ENCODE peak calls at places on chromosomes 1 and 21, in seven cellular contexts. One of them, this sample, is unnamed.

GRCh38 chr1:72564749-72565148 is 282.4 kb upstream of the NEGR1 start:
- DNase-seq in globus pallidus: no peak
- DNase-seq in activated CD4-positive, alpha-beta T cell treated with anti-CD3 and anti-CD28 coated beads, Interleukin-2, amount 50 U/mL, for 4 hours: no peak
- DNase-seq in stimulated activated CD4-positive, alpha-beta T cell treated with anti-CD3 and anti-CD28 coated beads, Interleukin-1b, Interleukin-23, amount 100 ng/mL, for 24 hours: no peak
- DNase-seq in uterus: no peak
- DNase-seq in AG04450: no peak
- DNase-seq in effector CD4-positive, alpha-beta T cell: no peak
- DNase-seq in this sample: no peak

GRCh38 chr1:19661721-19662228 is 2.9 kb upstream of the HTR6 start:
- DNase-seq in AG04450: no peak
- DNase-seq in activated CD4-positive, alpha-beta T cell treated with anti-CD3 and anti-CD28 coated beads, Interleukin-2, amount 50 U/mL, for 4 hours: no peak
- DNase-seq in effector CD4-positive, alpha-beta T cell: peak; percentile 51
- DNase-seq in globus pallidus: peak; percentile 22
- DNase-seq in uterus: no peak
- DNase-seq in stimulated activated CD4-positive, alpha-beta T cell treated with anti-CD3 and anti-CD28 coated beads, Interleukin-1b, Interleukin-23, amount 100 ng/mL, for 24 hours: no peak
- DNase-seq in this sample: no peak

GRCh38 chr1:110594466-110595076 is 11.6 kb downstream of the KCNA2 start:
- DNase-seq in effector CD4-positive, alpha-beta T cell: no peak
- DNase-seq in uterus: no peak
- DNase-seq in activated CD4-positive, alpha-beta T cell treated with anti-CD3 and anti-CD28 coated beads, Interleukin-2, amount 50 U/mL, for 4 hours: no peak
- DNase-seq in stimulated activated CD4-positive, alpha-beta T cell treated with anti-CD3 and anti-CD28 coated beads, Interleukin-1b, Interleukin-23, amount 100 ng/mL, for 24 hours: no peak
- DNase-seq in globus pallidus: peak; percentile 65
- DNase-seq in AG04450: no peak
- DNase-seq in this sample: no peak

GRCh38 chr1:243963566-243963965 is 87.5 kb upstream of the ZBTB18 start:
- DNase-seq in globus pallidus: no peak
- DNase-seq in effector CD4-positive, alpha-beta T cell: no peak
- DNase-seq in activated CD4-positive, alpha-beta T cell treated with anti-CD3 and anti-CD28 coated beads, Interleukin-2, amount 50 U/mL, for 4 hours: no peak
- DNase-seq in AG04450: no peak
- DNase-seq in uterus: no peak
- DNase-seq in stimulated activated CD4-positive, alpha-beta T cell treated with anti-CD3 and anti-CD28 coated beads, Interleukin-1b, Interleukin-23, amount 100 ng/mL, for 24 hours: no peak
- DNase-seq in this sample: no peak

GRCh38 chr1:193543259-193543658 is 356.8 kb upstream of the B3GALT2 start:
- DNase-seq in effector CD4-positive, alpha-beta T cell: no peak
- DNase-seq in activated CD4-positive, alpha-beta T cell treated with anti-CD3 and anti-CD28 coated beads, Interleukin-2, amount 50 U/mL, for 4 hours: no peak
- DNase-seq in stimulated activated CD4-positive, alpha-beta T cell treated with anti-CD3 and anti-CD28 coated beads, Interleukin-1b, Interleukin-23, amount 100 ng/mL, for 24 hours: no peak
- DNase-seq in uterus: no peak
- DNase-seq in globus pallidus: no peak
- DNase-seq in AG04450: no peak
- DNase-seq in this sample: no peak

GRCh38 chr1:3113047-3113740 is 44.2 kb downstream of the PRDM16 start:
- DNase-seq in stimulated activated CD4-positive, alpha-beta T cell treated with anti-CD3 and anti-CD28 coated beads, Interleukin-1b, Interleukin-23, amount 100 ng/mL, for 24 hours: no peak
- DNase-seq in AG04450: no peak
- DNase-seq in effector CD4-positive, alpha-beta T cell: no peak
- DNase-seq in uterus: no peak
- DNase-seq in globus pallidus: no peak
- DNase-seq in activated CD4-positive, alpha-beta T cell treated with anti-CD3 and anti-CD28 coated beads, Interleukin-2, amount 50 U/mL, for 4 hours: no peak
- DNase-seq in this sample: no peak

GRCh38 chr1:1085171-1085841 is 11.2 kb upstream of the RNF223 start:
- DNase-seq in AG04450: no peak
- DNase-seq in effector CD4-positive, alpha-beta T cell: no peak
- DNase-seq in activated CD4-positive, alpha-beta T cell treated with anti-CD3 and anti-CD28 coated beads, Interleukin-2, amount 50 U/mL, for 4 hours: no peak
- DNase-seq in uterus: peak; percentile 13
- DNase-seq in stimulated activated CD4-positive, alpha-beta T cell treated with anti-CD3 and anti-CD28 coated beads, Interleukin-1b, Interleukin-23, amount 100 ng/mL, for 24 hours: no peak
- DNase-seq in globus pallidus: no peak
- DNase-seq in this sample: no peak

GRCh38 chr1:62778208-62778607 is 5.7 kb upstream of the ATG4C start:
- DNase-seq in activated CD4-positive, alpha-beta T cell treated with anti-CD3 and anti-CD28 coated beads, Interleukin-2, amount 50 U/mL, for 4 hours: no peak
- DNase-seq in AG04450: no peak
- DNase-seq in stimulated activated CD4-positive, alpha-beta T cell treated with anti-CD3 and anti-CD28 coated beads, Interleukin-1b, Interleukin-23, amount 100 ng/mL, for 24 hours: no peak
- DNase-seq in globus pallidus: no peak
- DNase-seq in effector CD4-positive, alpha-beta T cell: no peak
- DNase-seq in uterus: no peak
- DNase-seq in this sample: no peak

GRCh38 chr1:101298663-101299062 is 61.8 kb downstream of the S1PR1 start:
- DNase-seq in AG04450: no peak
- DNase-seq in stimulated activated CD4-positive, alpha-beta T cell treated with anti-CD3 and anti-CD28 coated beads, Interleukin-1b, Interleukin-23, amount 100 ng/mL, for 24 hours: no peak
- DNase-seq in activated CD4-positive, alpha-beta T cell treated with anti-CD3 and anti-CD28 coated beads, Interleukin-2, amount 50 U/mL, for 4 hours: no peak
- DNase-seq in uterus: no peak
- DNase-seq in effector CD4-positive, alpha-beta T cell: no peak
- DNase-seq in globus pallidus: no peak
- DNase-seq in this sample: no peak

GRCh38 chr1:215004121-215004837 is 78.3 kb upstream of the KCNK2 start:
- DNase-seq in uterus: no peak
- DNase-seq in stimulated activated CD4-positive, alpha-beta T cell treated with anti-CD3 and anti-CD28 coated beads, Interleukin-1b, Interleukin-23, amount 100 ng/mL, for 24 hours: no peak
- DNase-seq in activated CD4-positive, alpha-beta T cell treated with anti-CD3 and anti-CD28 coated beads, Interleukin-2, amount 50 U/mL, for 4 hours: no peak
- DNase-seq in effector CD4-positive, alpha-beta T cell: no peak
- DNase-seq in globus pallidus: no peak
- DNase-seq in AG04450: no peak
- DNase-seq in this sample: no peak

GRCh38 chr1:236350308-236350707 is 43.8 kb upstream of the EDARADD start:
- DNase-seq in uterus: no peak
- DNase-seq in effector CD4-positive, alpha-beta T cell: no peak
- DNase-seq in activated CD4-positive, alpha-beta T cell treated with anti-CD3 and anti-CD28 coated beads, Interleukin-2, amount 50 U/mL, for 4 hours: no peak
- DNase-seq in stimulated activated CD4-positive, alpha-beta T cell treated with anti-CD3 and anti-CD28 coated beads, Interleukin-1b, Interleukin-23, amount 100 ng/mL, for 24 hours: no peak
- DNase-seq in AG04450: no peak
- DNase-seq in globus pallidus: no peak
- DNase-seq in this sample: no peak

GRCh38 chr1:155124503-155125463 is 2.9 kb upstream of the EFNA1 start:
- DNase-seq in stimulated activated CD4-positive, alpha-beta T cell treated with anti-CD3 and anti-CD28 coated beads, Interleukin-1b, Interleukin-23, amount 100 ng/mL, for 24 hours: no peak
- DNase-seq in AG04450: no peak
- DNase-seq in globus pallidus: no peak
- DNase-seq in activated CD4-positive, alpha-beta T cell treated with anti-CD3 and anti-CD28 coated beads, Interleukin-2, amount 50 U/mL, for 4 hours: no peak
- DNase-seq in uterus: no peak
- DNase-seq in effector CD4-positive, alpha-beta T cell: no peak
- DNase-seq in this sample: peak; percentile 92

GRCh38 chr1:84271452-84272273 is 29.8 kb upstream of the SAMD13 start:
- DNase-seq in effector CD4-positive, alpha-beta T cell: no peak
- DNase-seq in activated CD4-positive, alpha-beta T cell treated with anti-CD3 and anti-CD28 coated beads, Interleukin-2, amount 50 U/mL, for 4 hours: no peak
- DNase-seq in stimulated activated CD4-positive, alpha-beta T cell treated with anti-CD3 and anti-CD28 coated beads, Interleukin-1b, Interleukin-23, amount 100 ng/mL, for 24 hours: no peak
- DNase-seq in globus pallidus: no peak
- DNase-seq in uterus: no peak
- DNase-seq in AG04450: no peak
- DNase-seq in this sample: no peak

GRCh38 chr21:41943468-41944250 is 10.2 kb downstream of the C2CD2 start:
- DNase-seq in stimulated activated CD4-positive, alpha-beta T cell treated with anti-CD3 and anti-CD28 coated beads, Interleukin-1b, Interleukin-23, amount 100 ng/mL, for 24 hours: no peak
- DNase-seq in uterus: no peak
- DNase-seq in effector CD4-positive, alpha-beta T cell: no peak
- DNase-seq in globus pallidus: peak; percentile 77
- DNase-seq in activated CD4-positive, alpha-beta T cell treated with anti-CD3 and anti-CD28 coated beads, Interleukin-2, amount 50 U/mL, for 4 hours: no peak
- DNase-seq in AG04450: no peak
- DNase-seq in this sample: no peak

GRCh38 chr1:44154665-44155064 is 13.2 kb upstream of the KLF18 start:
- DNase-seq in uterus: no peak
- DNase-seq in globus pallidus: no peak
- DNase-seq in AG04450: no peak
- DNase-seq in stimulated activated CD4-positive, alpha-beta T cell treated with anti-CD3 and anti-CD28 coated beads, Interleukin-1b, Interleukin-23, amount 100 ng/mL, for 24 hours: no peak
- DNase-seq in activated CD4-positive, alpha-beta T cell treated with anti-CD3 and anti-CD28 coated beads, Interleukin-2, amount 50 U/mL, for 4 hours: no peak
- DNase-seq in effector CD4-positive, alpha-beta T cell: no peak
- DNase-seq in this sample: no peak

GRCh38 chr21:28832013-28832714 is 160.5 kb downstream of the LTN1 start:
- DNase-seq in AG04450: no peak
- DNase-seq in effector CD4-positive, alpha-beta T cell: peak; percentile 8
- DNase-seq in stimulated activated CD4-positive, alpha-beta T cell treated with anti-CD3 and anti-CD28 coated beads, Interleukin-1b, Interleukin-23, amount 100 ng/mL, for 24 hours: no peak
- DNase-seq in activated CD4-positive, alpha-beta T cell treated with anti-CD3 and anti-CD28 coated beads, Interleukin-2, amount 50 U/mL, for 4 hours: no peak
- DNase-seq in uterus: no peak
- DNase-seq in globus pallidus: no peak
- DNase-seq in this sample: no peak

GRCh38 chr1:21541835-21542234 is 32.6 kb downstream of the ALPL start:
- DNase-seq in effector CD4-positive, alpha-beta T cell: no peak
- DNase-seq in globus pallidus: no peak
- DNase-seq in AG04450: peak; percentile 20
- DNase-seq in activated CD4-positive, alpha-beta T cell treated with anti-CD3 and anti-CD28 coated beads, Interleukin-2, amount 50 U/mL, for 4 hours: no peak
- DNase-seq in uterus: no peak
- DNase-seq in stimulated activated CD4-positive, alpha-beta T cell treated with anti-CD3 and anti-CD28 coated beads, Interleukin-1b, Interleukin-23, amount 100 ng/mL, for 24 hours: no peak
- DNase-seq in this sample: no peak

GRCh38 chr21:37871121-37871862 is 45.0 kb downstream of the KCNJ6 start:
- DNase-seq in uterus: no peak
- DNase-seq in stimulated activated CD4-positive, alpha-beta T cell treated with anti-CD3 and anti-CD28 coated beads, Interleukin-1b, Interleukin-23, amount 100 ng/mL, for 24 hours: no peak
- DNase-seq in AG04450: peak; percentile 74
- DNase-seq in globus pallidus: no peak
- DNase-seq in effector CD4-positive, alpha-beta T cell: no peak
- DNase-seq in activated CD4-positive, alpha-beta T cell treated with anti-CD3 and anti-CD28 coated beads, Interleukin-2, amount 50 U/mL, for 4 hours: no peak
- DNase-seq in this sample: no peak

GRCh38 chr1:110348771-110349170 is 9.6 kb downstream of the RBM15 start:
- DNase-seq in effector CD4-positive, alpha-beta T cell: no peak
- DNase-seq in stimulated activated CD4-positive, alpha-beta T cell treated with anti-CD3 and anti-CD28 coated beads, Interleukin-1b, Interleukin-23, amount 100 ng/mL, for 24 hours: no peak
- DNase-seq in uterus: no peak
- DNase-seq in activated CD4-positive, alpha-beta T cell treated with anti-CD3 and anti-CD28 coated beads, Interleukin-2, amount 50 U/mL, for 4 hours: no peak
- DNase-seq in globus pallidus: no peak
- DNase-seq in AG04450: no peak
- DNase-seq in this sample: no peak

GRCh38 chr1:75423616-75424015 is 187.3 kb downstream of the SLC44A5 start:
- DNase-seq in activated CD4-positive, alpha-beta T cell treated with anti-CD3 and anti-CD28 coated beads, Interleukin-2, amount 50 U/mL, for 4 hours: no peak
- DNase-seq in AG04450: no peak
- DNase-seq in stimulated activated CD4-positive, alpha-beta T cell treated with anti-CD3 and anti-CD28 coated beads, Interleukin-1b, Interleukin-23, amount 100 ng/mL, for 24 hours: no peak
- DNase-seq in effector CD4-positive, alpha-beta T cell: no peak
- DNase-seq in globus pallidus: no peak
- DNase-seq in uterus: no peak
- DNase-seq in this sample: no peak

GRCh38 chr1:172779501-172779900 is 120.6 kb downstream of the FASLG start:
- DNase-seq in activated CD4-positive, alpha-beta T cell treated with anti-CD3 and anti-CD28 coated beads, Interleukin-2, amount 50 U/mL, for 4 hours: no peak
- DNase-seq in stimulated activated CD4-positive, alpha-beta T cell treated with anti-CD3 and anti-CD28 coated beads, Interleukin-1b, Interleukin-23, amount 100 ng/mL, for 24 hours: no peak
- DNase-seq in uterus: no peak
- DNase-seq in effector CD4-positive, alpha-beta T cell: no peak
- DNase-seq in AG04450: no peak
- DNase-seq in globus pallidus: no peak
- DNase-seq in this sample: no peak

GRCh38 chr1:205298191-205298994 is 23.2 kb downstream of the NUAK2 start:
- DNase-seq in AG04450: peak; percentile 96
- DNase-seq in activated CD4-positive, alpha-beta T cell treated with anti-CD3 and anti-CD28 coated beads, Interleukin-2, amount 50 U/mL, for 4 hours: no peak
- DNase-seq in stimulated activated CD4-positive, alpha-beta T cell treated with anti-CD3 and anti-CD28 coated beads, Interleukin-1b, Interleukin-23, amount 100 ng/mL, for 24 hours: no peak
- DNase-seq in effector CD4-positive, alpha-beta T cell: no peak
- DNase-seq in uterus: no peak
- DNase-seq in globus pallidus: no peak
- DNase-seq in this sample: no peak

GRCh38 chr1:216140650-216141547 is 282.3 kb downstream of the USH2A start:
- DNase-seq in stimulated activated CD4-positive, alpha-beta T cell treated with anti-CD3 and anti-CD28 coated beads, Interleukin-1b, Interleukin-23, amount 100 ng/mL, for 24 hours: no peak
- DNase-seq in effector CD4-positive, alpha-beta T cell: no peak
- DNase-seq in globus pallidus: no peak
- DNase-seq in uterus: no peak
- DNase-seq in AG04450: no peak
- DNase-seq in activated CD4-positive, alpha-beta T cell treated with anti-CD3 and anti-CD28 coated beads, Interleukin-2, amount 50 U/mL, for 4 hours: no peak
- DNase-seq in this sample: no peak

GRCh38 chr1:31431351-31431750 is 18.3 kb downstream of the SERINC2 start:
- DNase-seq in uterus: no peak
- DNase-seq in activated CD4-positive, alpha-beta T cell treated with anti-CD3 and anti-CD28 coated beads, Interleukin-2, amount 50 U/mL, for 4 hours: no peak
- DNase-seq in AG04450: no peak
- DNase-seq in stimulated activated CD4-positive, alpha-beta T cell treated with anti-CD3 and anti-CD28 coated beads, Interleukin-1b, Interleukin-23, amount 100 ng/mL, for 24 hours: no peak
- DNase-seq in effector CD4-positive, alpha-beta T cell: no peak
- DNase-seq in globus pallidus: no peak
- DNase-seq in this sample: no peak

GRCh38 chr1:37323486-37324377 is 150.6 kb upstream of the ZC3H12A start:
- DNase-seq in AG04450: no peak
- DNase-seq in effector CD4-positive, alpha-beta T cell: no peak
- DNase-seq in activated CD4-positive, alpha-beta T cell treated with anti-CD3 and anti-CD28 coated beads, Interleukin-2, amount 50 U/mL, for 4 hours: no peak
- DNase-seq in stimulated activated CD4-positive, alpha-beta T cell treated with anti-CD3 and anti-CD28 coated beads, Interleukin-1b, Interleukin-23, amount 100 ng/mL, for 24 hours: peak; percentile 14
- DNase-seq in globus pallidus: no peak
- DNase-seq in uterus: no peak
- DNase-seq in this sample: no peak

GRCh38 chr1:18217398-18218043 is 109.9 kb downstream of the IGSF21 start:
- DNase-seq in uterus: no peak
- DNase-seq in effector CD4-positive, alpha-beta T cell: no peak
- DNase-seq in AG04450: no peak
- DNase-seq in activated CD4-positive, alpha-beta T cell treated with anti-CD3 and anti-CD28 coated beads, Interleukin-2, amount 50 U/mL, for 4 hours: no peak
- DNase-seq in stimulated activated CD4-positive, alpha-beta T cell treated with anti-CD3 and anti-CD28 coated beads, Interleukin-1b, Interleukin-23, amount 100 ng/mL, for 24 hours: no peak
- DNase-seq in globus pallidus: peak; percentile 23
- DNase-seq in this sample: no peak

GRCh38 chr1:153565529-153566374 is at the start of gene S100A2:
- DNase-seq in globus pallidus: no peak
- DNase-seq in AG04450: peak; percentile 83
- DNase-seq in effector CD4-positive, alpha-beta T cell: no peak
- DNase-seq in stimulated activated CD4-positive, alpha-beta T cell treated with anti-CD3 and anti-CD28 coated beads, Interleukin-1b, Interleukin-23, amount 100 ng/mL, for 24 hours: peak; percentile 54
- DNase-seq in activated CD4-positive, alpha-beta T cell treated with anti-CD3 and anti-CD28 coated beads, Interleukin-2, amount 50 U/mL, for 4 hours: peak; percentile 41
- DNase-seq in uterus: peak; percentile 77
- DNase-seq in this sample: no peak

GRCh38 chr1:114671011-114671938 is 1.4 kb upstream of the DENND2C start:
- DNase-seq in AG04450: no peak
- DNase-seq in stimulated activated CD4-positive, alpha-beta T cell treated with anti-CD3 and anti-CD28 coated beads, Interleukin-1b, Interleukin-23, amount 100 ng/mL, for 24 hours: no peak
- DNase-seq in globus pallidus: no peak
- DNase-seq in effector CD4-positive, alpha-beta T cell: no peak
- DNase-seq in uterus: no peak
- DNase-seq in activated CD4-positive, alpha-beta T cell treated with anti-CD3 and anti-CD28 coated beads, Interleukin-2, amount 50 U/mL, for 4 hours: no peak
- DNase-seq in this sample: no peak

GRCh38 chr1:165841582-165842362 is 14.4 kb downstream of the UCK2 start:
- DNase-seq in uterus: no peak
- DNase-seq in globus pallidus: no peak
- DNase-seq in activated CD4-positive, alpha-beta T cell treated with anti-CD3 and anti-CD28 coated beads, Interleukin-2, amount 50 U/mL, for 4 hours: no peak
- DNase-seq in AG04450: no peak
- DNase-seq in stimulated activated CD4-positive, alpha-beta T cell treated with anti-CD3 and anti-CD28 coated beads, Interleukin-1b, Interleukin-23, amount 100 ng/mL, for 24 hours: no peak
- DNase-seq in effector CD4-positive, alpha-beta T cell: no peak
- DNase-seq in this sample: no peak

GRCh38 chr1:93346472-93346991 is 825 bp downstream of the DR1 start:
- DNase-seq in stimulated activated CD4-positive, alpha-beta T cell treated with anti-CD3 and anti-CD28 coated beads, Interleukin-1b, Interleukin-23, amount 100 ng/mL, for 24 hours: peak; percentile 6
- DNase-seq in AG04450: no peak
- DNase-seq in globus pallidus: peak; percentile 27
- DNase-seq in activated CD4-positive, alpha-beta T cell treated with anti-CD3 and anti-CD28 coated beads, Interleukin-2, amount 50 U/mL, for 4 hours: peak; percentile 13
- DNase-seq in effector CD4-positive, alpha-beta T cell: peak; percentile 38
- DNase-seq in uterus: no peak
- DNase-seq in this sample: peak; percentile 48

GRCh38 chr1:9651565-9652378 is at the start of gene PIK3CD:
- DNase-seq in uterus: no peak
- DNase-seq in globus pallidus: no peak
- DNase-seq in activated CD4-positive, alpha-beta T cell treated with anti-CD3 and anti-CD28 coated beads, Interleukin-2, amount 50 U/mL, for 4 hours: peak; percentile 27
- DNase-seq in AG04450: no peak
- DNase-seq in stimulated activated CD4-positive, alpha-beta T cell treated with anti-CD3 and anti-CD28 coated beads, Interleukin-1b, Interleukin-23, amount 100 ng/mL, for 24 hours: no peak
- DNase-seq in effector CD4-positive, alpha-beta T cell: peak; percentile 10
- DNase-seq in this sample: no peak

GRCh38 chr1:218480691-218481099 is 135.6 kb downstream of the TGFB2 start:
- DNase-seq in globus pallidus: no peak
- DNase-seq in AG04450: peak; percentile 63
- DNase-seq in activated CD4-positive, alpha-beta T cell treated with anti-CD3 and anti-CD28 coated beads, Interleukin-2, amount 50 U/mL, for 4 hours: no peak
- DNase-seq in effector CD4-positive, alpha-beta T cell: no peak
- DNase-seq in stimulated activated CD4-positive, alpha-beta T cell treated with anti-CD3 and anti-CD28 coated beads, Interleukin-1b, Interleukin-23, amount 100 ng/mL, for 24 hours: no peak
- DNase-seq in uterus: no peak
- DNase-seq in this sample: no peak

GRCh38 chr1:28560886-28561285 is 8.0 kb downstream of the TRNAU1AP start:
- DNase-seq in AG04450: no peak
- DNase-seq in stimulated activated CD4-positive, alpha-beta T cell treated with anti-CD3 and anti-CD28 coated beads, Interleukin-1b, Interleukin-23, amount 100 ng/mL, for 24 hours: no peak
- DNase-seq in globus pallidus: no peak
- DNase-seq in activated CD4-positive, alpha-beta T cell treated with anti-CD3 and anti-CD28 coated beads, Interleukin-2, amount 50 U/mL, for 4 hours: no peak
- DNase-seq in effector CD4-positive, alpha-beta T cell: no peak
- DNase-seq in uterus: no peak
- DNase-seq in this sample: no peak

GRCh38 chr1:82220754-82221153 is 420.0 kb downstream of the ADGRL2 start:
- DNase-seq in effector CD4-positive, alpha-beta T cell: no peak
- DNase-seq in uterus: no peak
- DNase-seq in activated CD4-positive, alpha-beta T cell treated with anti-CD3 and anti-CD28 coated beads, Interleukin-2, amount 50 U/mL, for 4 hours: no peak
- DNase-seq in stimulated activated CD4-positive, alpha-beta T cell treated with anti-CD3 and anti-CD28 coated beads, Interleukin-1b, Interleukin-23, amount 100 ng/mL, for 24 hours: no peak
- DNase-seq in globus pallidus: no peak
- DNase-seq in AG04450: no peak
- DNase-seq in this sample: no peak

GRCh38 chr1:33055210-33055991 is 18.7 kb upstream of the AK2 start:
- DNase-seq in AG04450: peak; percentile 75
- DNase-seq in effector CD4-positive, alpha-beta T cell: no peak
- DNase-seq in globus pallidus: peak; percentile 93
- DNase-seq in stimulated activated CD4-positive, alpha-beta T cell treated with anti-CD3 and anti-CD28 coated beads, Interleukin-1b, Interleukin-23, amount 100 ng/mL, for 24 hours: no peak
- DNase-seq in uterus: peak; percentile 77
- DNase-seq in activated CD4-positive, alpha-beta T cell treated with anti-CD3 and anti-CD28 coated beads, Interleukin-2, amount 50 U/mL, for 4 hours: no peak
- DNase-seq in this sample: peak; percentile 83